ENCODE peak calls at places on chromosome 17, in eight cellular contexts. One of them, this sample, is unnamed.

GRCh38 chr17:50767446-50767845 is at the start of gene ANKRD40CL:
- DNase-seq in NCI-H774: no peak
- DNase-seq in PC-9: no peak
- DNase-seq in left kidney: no peak
- DNase-seq in astrocyte of the cerebellum: no peak
- DNase-seq in stimulated activated CD8-positive, alpha-beta memory T cell treated with anti-CD3 and anti-CD28 coated beads, Interleukin-4, amount 100 ng/mL, for 1 hour: no peak
- DNase-seq in Jurkat, Clone E6-1: no peak
- DNase-seq in mucosa of descending colon: peak; percentile 61
- DNase-seq in this sample: no peak

GRCh38 chr17:78322327-78322857 is 37.5 kb downstream of the SOCS3 start:
- DNase-seq in NCI-H774: no peak
- DNase-seq in PC-9: no peak
- DNase-seq in left kidney: no peak
- DNase-seq in astrocyte of the cerebellum: no peak
- DNase-seq in stimulated activated CD8-positive, alpha-beta memory T cell treated with anti-CD3 and anti-CD28 coated beads, Interleukin-4, amount 100 ng/mL, for 1 hour: no peak
- DNase-seq in Jurkat, Clone E6-1: no peak
- DNase-seq in mucosa of descending colon: peak; percentile 22
- DNase-seq in this sample: no peak

GRCh38 chr17:44002141-44002848 is 2.1 kb upstream of the NAGS start:
- DNase-seq in NCI-H774: no peak
- DNase-seq in PC-9: no peak
- DNase-seq in left kidney: no peak
- DNase-seq in astrocyte of the cerebellum: no peak
- DNase-seq in stimulated activated CD8-positive, alpha-beta memory T cell treated with anti-CD3 and anti-CD28 coated beads, Interleukin-4, amount 100 ng/mL, for 1 hour: no peak
- DNase-seq in Jurkat, Clone E6-1: no peak
- DNase-seq in mucosa of descending colon: no peak
- DNase-seq in this sample: no peak

GRCh38 chr17:34542700-34543336 is 36.6 kb upstream of the TMEM132E start:
- DNase-seq in NCI-H774: no peak
- DNase-seq in PC-9: no peak
- DNase-seq in left kidney: peak; percentile 14
- DNase-seq in astrocyte of the cerebellum: no peak
- DNase-seq in stimulated activated CD8-positive, alpha-beta memory T cell treated with anti-CD3 and anti-CD28 coated beads, Interleukin-4, amount 100 ng/mL, for 1 hour: peak; percentile 22
- DNase-seq in Jurkat, Clone E6-1: peak; percentile 22
- DNase-seq in mucosa of descending colon: no peak
- DNase-seq in this sample: peak; percentile 52

GRCh38 chr17:8221663-8222379 is 11.4 kb upstream of the AURKB start:
- DNase-seq in NCI-H774: peak; percentile 51
- DNase-seq in PC-9: peak; percentile 72
- DNase-seq in left kidney: peak; percentile 95
- DNase-seq in astrocyte of the cerebellum: peak; percentile 79
- DNase-seq in stimulated activated CD8-positive, alpha-beta memory T cell treated with anti-CD3 and anti-CD28 coated beads, Interleukin-4, amount 100 ng/mL, for 1 hour: peak; percentile 80
- DNase-seq in Jurkat, Clone E6-1: peak; percentile 85
- DNase-seq in mucosa of descending colon: peak; percentile 89
- DNase-seq in this sample: peak; percentile 93

GRCh38 chr17:51365090-51365489 is 104.7 kb downstream of the UTP18 start:
- DNase-seq in NCI-H774: no peak
- DNase-seq in PC-9: no peak
- DNase-seq in left kidney: no peak
- DNase-seq in astrocyte of the cerebellum: no peak
- DNase-seq in stimulated activated CD8-positive, alpha-beta memory T cell treated with anti-CD3 and anti-CD28 coated beads, Interleukin-4, amount 100 ng/mL, for 1 hour: no peak
- DNase-seq in Jurkat, Clone E6-1: no peak
- DNase-seq in mucosa of descending colon: no peak
- DNase-seq in this sample: peak; percentile 19

GRCh38 chr17:43832976-43833829 is at the start of gene MPP3:
- DNase-seq in NCI-H774: peak; percentile 88
- DNase-seq in PC-9: no peak
- DNase-seq in left kidney: peak; percentile 95
- DNase-seq in astrocyte of the cerebellum: no peak
- DNase-seq in stimulated activated CD8-positive, alpha-beta memory T cell treated with anti-CD3 and anti-CD28 coated beads, Interleukin-4, amount 100 ng/mL, for 1 hour: no peak
- DNase-seq in Jurkat, Clone E6-1: no peak
- DNase-seq in mucosa of descending colon: peak; percentile 86
- DNase-seq in this sample: peak; percentile 41

GRCh38 chr17:59485018-59485417 is 80.4 kb upstream of the DHX40 start:
- DNase-seq in NCI-H774: no peak
- DNase-seq in PC-9: no peak
- DNase-seq in left kidney: no peak
- DNase-seq in astrocyte of the cerebellum: no peak
- DNase-seq in stimulated activated CD8-positive, alpha-beta memory T cell treated with anti-CD3 and anti-CD28 coated beads, Interleukin-4, amount 100 ng/mL, for 1 hour: no peak
- DNase-seq in Jurkat, Clone E6-1: no peak
- DNase-seq in mucosa of descending colon: no peak
- DNase-seq in this sample: no peak

GRCh38 chr17:14776791-14777190 is 475.9 kb downstream of the HS3ST3B1 start:
- DNase-seq in NCI-H774: no peak
- DNase-seq in PC-9: no peak
- DNase-seq in left kidney: no peak
- DNase-seq in astrocyte of the cerebellum: peak; percentile 12
- DNase-seq in stimulated activated CD8-positive, alpha-beta memory T cell treated with anti-CD3 and anti-CD28 coated beads, Interleukin-4, amount 100 ng/mL, for 1 hour: no peak
- DNase-seq in Jurkat, Clone E6-1: no peak
- DNase-seq in mucosa of descending colon: no peak
- DNase-seq in this sample: no peak

GRCh38 chr17:79986441-79987186 is 49.1 kb downstream of the TBC1D16 start:
- DNase-seq in NCI-H774: no peak
- DNase-seq in PC-9: no peak
- DNase-seq in left kidney: peak; percentile 67
- DNase-seq in astrocyte of the cerebellum: no peak
- DNase-seq in stimulated activated CD8-positive, alpha-beta memory T cell treated with anti-CD3 and anti-CD28 coated beads, Interleukin-4, amount 100 ng/mL, for 1 hour: no peak
- DNase-seq in Jurkat, Clone E6-1: no peak
- DNase-seq in mucosa of descending colon: peak; percentile 56
- DNase-seq in this sample: no peak

GRCh38 chr17:56835259-56835575 is 1.3 kb downstream of the DGKE start:
- DNase-seq in NCI-H774: no peak
- DNase-seq in PC-9: peak; percentile 41
- DNase-seq in left kidney: no peak
- DNase-seq in astrocyte of the cerebellum: no peak
- DNase-seq in stimulated activated CD8-positive, alpha-beta memory T cell treated with anti-CD3 and anti-CD28 coated beads, Interleukin-4, amount 100 ng/mL, for 1 hour: no peak
- DNase-seq in Jurkat, Clone E6-1: no peak
- DNase-seq in mucosa of descending colon: no peak
- DNase-seq in this sample: no peak

GRCh38 chr17:83079766-83080616 is 582 bp downstream of the METRNL start:
- DNase-seq in NCI-H774: no peak
- DNase-seq in PC-9: no peak
- DNase-seq in left kidney: peak; percentile 68
- DNase-seq in astrocyte of the cerebellum: no peak
- DNase-seq in stimulated activated CD8-positive, alpha-beta memory T cell treated with anti-CD3 and anti-CD28 coated beads, Interleukin-4, amount 100 ng/mL, for 1 hour: no peak
- DNase-seq in Jurkat, Clone E6-1: no peak
- DNase-seq in mucosa of descending colon: peak; percentile 64
- DNase-seq in this sample: no peak

GRCh38 chr17:80364091-80364691 is 50.8 kb upstream of the ENDOV start:
- DNase-seq in NCI-H774: no peak
- DNase-seq in PC-9: no peak
- DNase-seq in left kidney: peak; percentile 39
- DNase-seq in astrocyte of the cerebellum: no peak
- DNase-seq in stimulated activated CD8-positive, alpha-beta memory T cell treated with anti-CD3 and anti-CD28 coated beads, Interleukin-4, amount 100 ng/mL, for 1 hour: no peak
- DNase-seq in Jurkat, Clone E6-1: no peak
- DNase-seq in mucosa of descending colon: no peak
- DNase-seq in this sample: no peak

GRCh38 chr17:76996741-76997694 is 128.8 kb downstream of the MGAT5B start:
- DNase-seq in NCI-H774: no peak
- DNase-seq in PC-9: no peak
- DNase-seq in left kidney: no peak
- DNase-seq in astrocyte of the cerebellum: no peak
- DNase-seq in stimulated activated CD8-positive, alpha-beta memory T cell treated with anti-CD3 and anti-CD28 coated beads, Interleukin-4, amount 100 ng/mL, for 1 hour: no peak
- DNase-seq in Jurkat, Clone E6-1: peak; percentile 62
- DNase-seq in mucosa of descending colon: no peak
- DNase-seq in this sample: peak; percentile 25

GRCh38 chr17:63753215-63753614 is 11.6 kb upstream of the STRADA start:
- DNase-seq in NCI-H774: no peak
- DNase-seq in PC-9: no peak
- DNase-seq in left kidney: no peak
- DNase-seq in astrocyte of the cerebellum: no peak
- DNase-seq in stimulated activated CD8-positive, alpha-beta memory T cell treated with anti-CD3 and anti-CD28 coated beads, Interleukin-4, amount 100 ng/mL, for 1 hour: no peak
- DNase-seq in Jurkat, Clone E6-1: no peak
- DNase-seq in mucosa of descending colon: no peak
- DNase-seq in this sample: no peak

GRCh38 chr17:36524428-36524876 is 10.2 kb downstream of the MYO19 start:
- DNase-seq in NCI-H774: no peak
- DNase-seq in PC-9: peak; percentile 42
- DNase-seq in left kidney: no peak
- DNase-seq in astrocyte of the cerebellum: no peak
- DNase-seq in stimulated activated CD8-positive, alpha-beta memory T cell treated with anti-CD3 and anti-CD28 coated beads, Interleukin-4, amount 100 ng/mL, for 1 hour: no peak
- DNase-seq in Jurkat, Clone E6-1: peak; percentile 10
- DNase-seq in mucosa of descending colon: no peak
- DNase-seq in this sample: peak; percentile 27

GRCh38 chr17:9291912-9292562 is 270.7 kb downstream of the NTN1 start:
- DNase-seq in NCI-H774: no peak
- DNase-seq in PC-9: no peak
- DNase-seq in left kidney: peak; percentile 57
- DNase-seq in astrocyte of the cerebellum: peak; percentile 2
- DNase-seq in stimulated activated CD8-positive, alpha-beta memory T cell treated with anti-CD3 and anti-CD28 coated beads, Interleukin-4, amount 100 ng/mL, for 1 hour: no peak
- DNase-seq in Jurkat, Clone E6-1: peak; percentile 11
- DNase-seq in mucosa of descending colon: peak; percentile 56
- DNase-seq in this sample: peak; percentile 66

GRCh38 chr17:62804822-62805221 is 3.3 kb downstream of the MARCHF10 start:
- DNase-seq in NCI-H774: no peak
- DNase-seq in PC-9: peak; percentile 92
- DNase-seq in left kidney: no peak
- DNase-seq in astrocyte of the cerebellum: no peak
- DNase-seq in stimulated activated CD8-positive, alpha-beta memory T cell treated with anti-CD3 and anti-CD28 coated beads, Interleukin-4, amount 100 ng/mL, for 1 hour: no peak
- DNase-seq in Jurkat, Clone E6-1: no peak
- DNase-seq in mucosa of descending colon: no peak
- DNase-seq in this sample: no peak

This sample was measured in activated CD4-positive, alpha-beta memory T cell treated with anti-CD3 and anti-CD28 coated beads for 36 hours.